ENCODE peak calls at places on chromosomes 6 and 20, in ten cellular contexts. I is NCI-H1436 treated with DMSO at 0.1 percent for 48 hours; G is KBM-7; S is Calu3; Y is stimulated activated CD4-positive, alpha-beta T cell treated with anti-CD3 and anti-CD28 coated beads, Interleukin-1b, Interleukin-23, amount 100 ng/mL, for 24 hours; R is GM13976; A is mucosa of gallbladder; K is activated gamma-delta T cell treated with anti-CD3 and anti-CD28 coated beads, Interleukin-2, amount 50 U/mL, for 16 hours; C is left ventricle myocardium inferior; B is HS-5. E is an unnamed sample.

GRCh38 chr6:32627831-32628230 is 9.4 kb upstream of the HLA-DQA1 start:
- DNase-seq in I (no peak), G (no peak), S (peak), Y (no peak), R (peak), A (peak), K (no peak), C (peak), B (no peak), E (no peak)

GRCh38 chr6:32436995-32437836 is 2.5 kb upstream of the HLA-DRA start:
- DNase-seq in I (no peak), G (peak), S (no peak), Y (no peak), R (peak), A (no peak), K (no peak), C (no peak), B (no peak), E (no peak)

GRCh38 chr6:19731286-19731685 is 105.9 kb upstream of the ID4 start:
- DNase-seq in I (no peak), G (no peak), S (no peak), Y (no peak), R (no peak), A (no peak), K (no peak), C (no peak), B (peak), E (no peak)

GRCh38 chr6:166556871-166557322 is 29.6 kb downstream of the RAMACL start:
- DNase-seq in I (no peak), G (peak), S (peak), Y (no peak), R (no peak), A (peak), K (no peak), C (peak), B (peak), E (no peak)

GRCh38 chr20:48846516-48847492 is 19.0 kb upstream of the PREX1 start:
- DNase-seq in I (no peak), G (peak), S (no peak), Y (no peak), R (peak), A (no peak), K (peak), C (no peak), B (no peak), E (no peak)

GRCh38 chr6:4398806-4399205 is 263.4 kb upstream of the ECI2 start:
- DNase-seq in I (no peak), G (no peak), S (no peak), Y (no peak), R (no peak), A (no peak), K (no peak), C (no peak), B (no peak), E (no peak)

GRCh38 chr6:99501762-99502161 is 13.5 kb downstream of the USP45 start:
- DNase-seq in I (no peak), G (no peak), S (no peak), Y (no peak), R (no peak), A (no peak), K (no peak), C (no peak), B (no peak), E (no peak)

GRCh38 chr20:36399147-36399968 is 93.2 kb downstream of the DLGAP4 start:
- DNase-seq in I (no peak), G (peak), S (peak), Y (no peak), R (peak), A (no peak), K (no peak), C (no peak), B (no peak), E (no peak)

GRCh38 chr6:29755295-29755871 is 32.1 kb downstream of the HLA-F start:
- DNase-seq in I (no peak), G (no peak), S (no peak), Y (no peak), R (no peak), A (no peak), K (no peak), C (no peak), B (no peak), E (no peak)

GRCh38 chr20:53890434-53891305 is 179.7 kb downstream of the BCAS1 start:
- DNase-seq in I (no peak), G (no peak), S (peak), Y (no peak), R (no peak), A (no peak), K (no peak), C (no peak), B (no peak), E (no peak)

GRCh38 chr6:15897063-15897934 is 231.6 kb upstream of the MYLIP start:
- DNase-seq in I (no peak), G (peak), S (no peak), Y (no peak), R (no peak), A (peak), K (no peak), C (peak), B (no peak), E (no peak)

GRCh38 chr20:10668677-10669368 is 5.0 kb downstream of the JAG1 start:
- DNase-seq in I (no peak), G (no peak), S (no peak), Y (no peak), R (no peak), A (no peak), K (no peak), C (no peak), B (no peak), E (no peak)

GRCh38 chr6:74942130-74942529 is 263.7 kb downstream of the COL12A1 start:
- DNase-seq in I (no peak), G (no peak), S (no peak), Y (no peak), R (no peak), A (no peak), K (no peak), C (no peak), B (no peak), E (no peak)

GRCh38 chr6:159168536-159169192 is 536 bp upstream of the FNDC1 start:
- DNase-seq in I (no peak), G (no peak), S (peak), Y (no peak), R (no peak), A (no peak), K (no peak), C (peak), B (no peak), E (no peak)

GRCh38 chr6:6007311-6008113 is 787 bp upstream of the NRN1 start:
- DNase-seq in I (no peak), G (peak), S (no peak), Y (no peak), R (peak), A (no peak), K (no peak), C (no peak), B (no peak), E (peak)

GRCh38 chr20:32534661-32535240 is 50.4 kb downstream of the NOL4L start:
- DNase-seq in I (no peak), G (peak), S (no peak), Y (no peak), R (no peak), A (no peak), K (peak), C (no peak), B (no peak), E (peak)

GRCh38 chr20:2005359-2005758 is 11.5 kb upstream of the PDYN start:
- DNase-seq in I (no peak), G (no peak), S (no peak), Y (no peak), R (no peak), A (no peak), K (no peak), C (no peak), B (no peak), E (no peak)

GRCh38 chr20:33894798-33895197 is 83.7 kb downstream of the CHMP4B start:
- DNase-seq in I (no peak), G (no peak), S (no peak), Y (no peak), R (no peak), A (no peak), K (no peak), C (no peak), B (peak), E (no peak)

GRCh38 chr6:135906542-135906941 is 55.0 kb downstream of the PDE7B start:
- DNase-seq in I (no peak), G (no peak), S (no peak), Y (no peak), R (no peak), A (no peak), K (no peak), C (no peak), B (peak), E (no peak)

GRCh38 chr6:110980227-110980626 is 1.6 kb upstream of the RPF2 start:
- DNase-seq in I (no peak), G (no peak), S (no peak), Y (no peak), R (no peak), A (no peak), K (no peak), C (no peak), B (no peak), E (no peak)

GRCh38 chr6:106556368-106556960 is 72.8 kb downstream of the RTN4IP1 start:
- DNase-seq in I (no peak), G (no peak), S (no peak), Y (no peak), R (no peak), A (no peak), K (no peak), C (no peak), B (no peak), E (no peak)

GRCh38 chr6:79928478-79928998 is 18.8 kb downstream of the ELOVL4 start:
- DNase-seq in I (no peak), G (no peak), S (no peak), Y (no peak), R (no peak), A (no peak), K (no peak), C (no peak), B (no peak), E (no peak)

GRCh38 chr6:151502499-151502898 is 8.7 kb downstream of the CCDC170 start:
- DNase-seq in I (no peak), G (no peak), S (no peak), Y (no peak), R (no peak), A (no peak), K (no peak), C (no peak), B (peak), E (no peak)

GRCh38 chr6:110039364-110039995 is 61.4 kb downstream of the GPR6 start:
- DNase-seq in I (peak), G (peak), S (peak), Y (peak), R (peak), A (peak), K (peak), C (peak), B (peak), E (peak)

GRCh38 chr6:27753668-27754407 is 158.4 kb downstream of the OR2B2 start:
- DNase-seq in I (peak), G (peak), S (peak), Y (no peak), R (peak), A (peak), K (peak), C (peak), B (peak), E (no peak)

GRCh38 chr20:20953738-20954657 is 152.2 kb downstream of the LINC00237 start:
- DNase-seq in I (no peak), G (no peak), S (no peak), Y (no peak), R (no peak), A (no peak), K (no peak), C (no peak), B (no peak), E (no peak)

GRCh38 chr6:6798430-6798829 is 209.9 kb downstream of the LY86 start:
- DNase-seq in I (no peak), G (no peak), S (no peak), Y (no peak), R (peak), A (no peak), K (no peak), C (no peak), B (no peak), E (no peak)

GRCh38 chr6:126657556-126658129 is 317.7 kb downstream of the CENPW start:
- DNase-seq in I (no peak), G (peak), S (peak), Y (no peak), R (no peak), A (peak), K (no peak), C (no peak), B (no peak), E (no peak)